ENCODE peak calls at places on chromosomes 6 and 20, in seven cellular contexts. X is tibial artery, G is MM.1S, C is fibroblast of lung, S is Peyer's patch, Y is fibroblast of the aortic adventitia, Z is AG10803. M is an unnamed sample.
A peak's percentile ranks its signal among the peaks of the same experiment; 100 is the strongest.

GRCh38 chr20:46330072-46330763 is 21.9 kb upstream of the CDH22 start:
- DNase-seq in X (no peak), Z (no peak), C (no peak), Y (no peak), S (no peak), G (no peak), M (no peak)

GRCh38 chr20:20368414-20369352 is 779 bp downstream of the INSM1 start:
- DNase-seq in G (peak; percentile 21), Z (no peak), X (no peak), Y (no peak), C (no peak), S (no peak), M (no peak)

GRCh38 chr20:2350606-2351005 is 30.1 kb upstream of the TGM6 start:
- DNase-seq in Z (no peak), Y (no peak), S (no peak), G (no peak), X (no peak), C (no peak), M (no peak)

GRCh38 chr20:44033344-44033743 is 118.7 kb downstream of the TOX2 start:
- DNase-seq in Z (peak; percentile 48), Y (peak; percentile 65), X (no peak), S (no peak), G (no peak), C (peak; percentile 23), M (no peak)

GRCh38 chr6:41588083-41588482 is 41.9 kb downstream of the FOXP4 start:
- DNase-seq in X (no peak), C (no peak), Z (no peak), Y (no peak), S (no peak), G (no peak), M (no peak)

GRCh38 chr6:62982951-62983350 is 228.3 kb upstream of the FKBP1C start:
- DNase-seq in G (no peak), C (no peak), Z (no peak), X (no peak), Y (no peak), S (no peak), M (no peak)

GRCh38 chr6:2999005-2999620 is 581 bp upstream of the NQO2 start:
- DNase-seq in S (peak; percentile 85), C (peak; percentile 67), X (no peak), Y (peak; percentile 66), G (no peak), Z (peak; percentile 67), M (no peak)

GRCh38 chr6:36319834-36320233 is 16.9 kb downstream of the BNIP5 start:
- DNase-seq in Z (no peak), Y (no peak), G (no peak), S (no peak), X (no peak), C (no peak), M (no peak)

GRCh38 chr20:40431611-40432010 is 257.4 kb downstream of the MAFB start:
- DNase-seq in X (no peak), C (no peak), Z (peak; percentile 34), G (no peak), Y (peak; percentile 2), S (no peak), M (no peak)

GRCh38 chr20:17227669-17228623 is 1.1 kb downstream of the PCSK2 start:
- DNase-seq in Y (no peak), C (peak; percentile 1), Z (peak; percentile 5), X (no peak), S (no peak), G (no peak), M (no peak)

GRCh38 chr20:38275815-38276550 is 15.4 kb upstream of the KIAA1755 start:
- DNase-seq in Y (peak; percentile 79), S (no peak), C (peak; percentile 91), X (peak; percentile 19), Z (peak; percentile 83), G (no peak), M (no peak)

GRCh38 chr6:45351667-45352066 is 23.5 kb downstream of the RUNX2 start:
- DNase-seq in X (no peak), Y (no peak), S (no peak), Z (no peak), C (no peak), G (no peak), M (no peak)

GRCh38 chr6:164185342-164185920 is 770.9 kb downstream of the QKI start:
- DNase-seq in S (no peak), Y (no peak), Z (no peak), C (no peak), G (no peak), X (no peak), M (no peak)

GRCh38 chr20:46520976-46521579 is 7.7 kb upstream of the ZNF334 start:
- DNase-seq in Z (peak; percentile 55), S (no peak), C (peak; percentile 41), G (peak; percentile 72), Y (peak; percentile 58), X (no peak), M (peak; percentile 25)

GRCh38 chr20:60053125-60053812 is 95.0 kb downstream of the CDH26 start:
- DNase-seq in S (no peak), C (no peak), G (no peak), Y (no peak), Z (no peak), X (no peak), M (no peak)

GRCh38 chr20:32332614-32333013 is 25.5 kb upstream of the ASXL1 start:
- DNase-seq in Y (peak; percentile 42), Z (peak; percentile 60), G (no peak), X (no peak), C (peak; percentile 82), S (no peak), M (peak; percentile 33)
- H3K4me3 ChIP-seq in Y (no peak overlapping the region), Z (no peak overlapping the region), G (no peak overlapping the region), X (no peak overlapping the region), C (no peak overlapping the region), S (no peak overlapping the region), M (no peak overlapping the region)

GRCh38 chr6:127517698-127518097 is 1.4 kb downstream of the MTCL3 start:
- DNase-seq in S (no peak), C (no peak), Z (no peak), X (no peak), G (no peak), Y (no peak), M (no peak)

GRCh38 chr6:127515794-127516675 is 3.1 kb downstream of the MTCL3 start:
- DNase-seq in Y (peak; percentile 53), Z (peak; percentile 59), S (peak; percentile 61), G (peak; percentile 79), X (no peak), C (peak; percentile 74), M (no peak)

GRCh38 chr6:127518212-127518709 is 874 bp downstream of the MTCL3 start:
- DNase-seq in S (no peak), X (no peak), Z (no peak), C (peak; percentile 16), Y (no peak), G (no peak), M (no peak)

GRCh38 chr6:127515234-127515793 is 3.8 kb downstream of the MTCL3 start:
- DNase-seq in C (no peak), X (no peak), Z (no peak), S (no peak), Y (peak; percentile 14), G (no peak), M (no peak)

DNA sequence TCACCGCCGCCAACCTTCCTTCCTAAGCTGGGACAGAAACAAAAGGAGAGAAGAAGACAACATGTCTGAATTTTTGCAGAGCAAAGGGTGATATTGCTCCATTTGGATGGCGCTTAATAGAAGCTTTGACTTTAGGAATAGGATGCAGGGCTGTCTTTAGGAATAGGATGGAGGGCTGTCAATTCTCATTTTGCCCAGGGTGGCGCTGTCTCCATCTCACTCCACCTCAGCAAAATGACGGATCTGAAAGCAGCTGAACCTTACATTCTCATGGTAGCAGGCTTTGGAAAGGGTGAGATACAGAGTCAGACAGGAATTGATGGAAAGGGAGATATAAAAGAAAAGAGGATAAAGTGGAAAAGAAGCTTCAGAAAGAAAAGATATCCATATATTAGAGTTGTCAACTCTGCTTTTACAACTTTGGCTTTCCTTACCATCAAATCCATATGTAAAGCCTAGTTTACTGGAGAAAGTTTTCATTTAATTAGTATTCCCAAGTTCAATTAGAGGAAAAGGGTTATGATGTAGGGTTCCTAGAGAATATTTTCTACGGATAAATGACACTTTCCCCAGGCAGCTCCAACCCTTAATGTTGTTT is 2.4 kb downstream of the MTCL3 start:
- DNase-seq in Y (no peak), C (no peak), G (peak; percentile 39), Z (no peak), S (no peak), X (no peak), M (no peak)
- TF ChIP-seq CTCF in Y (peak; percentile 63), C (peak; percentile 73), G (peak; percentile 84), Z (peak; percentile 76), S (peak; percentile 50), X (peak; percentile 57), M (peak; percentile 86)

GRCh38 chr6:162856885-162857284 is 129.1 kb downstream of the PACRG start:
- DNase-seq in Y (peak; percentile 83), S (no peak), Z (peak; percentile 82), X (no peak), G (no peak), C (peak; percentile 90), M (no peak)
- H3K4me3 ChIP-seq in Y (peak overlapping the region; percentile 32), S (no peak overlapping the region), Z (peak overlapping the region; percentile 29), X (no peak overlapping the region), G (no peak overlapping the region), C (no peak overlapping the region), M (no peak overlapping the region)

GRCh38 chr20:7358670-7359069 is 581.6 kb downstream of the HAO1 start:
- DNase-seq in C (no peak), G (no peak), Y (no peak), S (no peak), Z (no peak), X (no peak), M (no peak)
- TF ChIP-seq CTCF in C (no peak), G (no peak), Y (peak; percentile 8), S (no peak), Z (no peak), X (no peak), M (no peak)

GRCh38 chr20:57408536-57409233 is 17.5 kb downstream of the RBM38 start:
- DNase-seq in C (no peak), S (no peak), Z (no peak), G (no peak), Y (no peak), X (no peak), M (no peak)
- H3K4me3 ChIP-seq in C (no peak overlapping the region), S (no peak overlapping the region), Z (no peak overlapping the region), G (no peak overlapping the region), Y (no peak overlapping the region), X (no peak overlapping the region), M (no peak overlapping the region)

GRCh38 chr6:168136622-168137021 is 57.6 kb upstream of the FRMD1 start:
- DNase-seq in Y (no peak), X (no peak), G (no peak), S (no peak), C (no peak), Z (no peak), M (no peak)

GRCh38 chr6:168138436-168138835 is 59.4 kb upstream of the FRMD1 start:
- DNase-seq in G (no peak), Y (no peak), S (no peak), X (no peak), C (no peak), Z (no peak), M (no peak)

GRCh38 chr6:168139121-168139520 is 60.1 kb upstream of the FRMD1 start:
- DNase-seq in X (no peak), Y (no peak), G (no peak), Z (no peak), C (no peak), S (no peak), M (no peak)

GRCh38 chr6:168136001-168136400 is 57.0 kb upstream of the FRMD1 start:
- DNase-seq in Y (no peak), Z (no peak), C (no peak), G (no peak), S (no peak), X (no peak), M (no peak)

GRCh38 chr6:168137024-168137423 is 58.0 kb upstream of the FRMD1 start:
- DNase-seq in G (no peak), X (no peak), Y (no peak), S (no peak), Z (no peak), C (no peak), M (no peak)
- TF ChIP-seq CTCF in G (no peak), X (no peak), Y (no peak), S (no peak), Z (no peak), C (no peak), M (no peak)

M was measured in GM12864.